ENCODE peak calls at places on chromosomes 7 and 10, in six cellular contexts. S is CD4-positive, CD25-positive, alpha-beta regulatory T cell; K is IMR-90; D is choroid plexus epithelial cell; J is ovary; A is OCI-LY7. T is an unnamed sample.

GRCh38 chr7:112986256-112987031 is 100.2 kb downstream of the GPR85 start:
- DNase-seq in S (no peak), K (peak; percentile 59), D (peak; percentile 60), J (no peak), A (no peak), T (peak; percentile 80)

GRCh38 chr10:31961675-31962074 is 33.0 kb upstream of the ARHGAP12 start:
- DNase-seq in S (peak; percentile 20), K (peak; percentile 64), D (peak; percentile 58), J (no peak), A (no peak), T (peak; percentile 57)

GRCh38 chr10:71314028-71314693 is 4.9 kb upstream of the SLC29A3 start:
- DNase-seq in S (peak; percentile 55), K (peak; percentile 24), D (peak; percentile 55), J (peak; percentile 69), A (peak; percentile 70), T (peak; percentile 47)

GRCh38 chr10:73577788-73578187 is 13.4 kb downstream of the USP54 start:
- DNase-seq in S (no peak), K (peak; percentile 59), D (peak; percentile 53), J (peak; percentile 61), A (no peak), T (peak; percentile 72)

GRCh38 chr10:79275431-79275851 is 71.8 kb upstream of the PPIF start:
- DNase-seq in S (no peak), K (no peak), D (no peak), J (no peak), A (no peak), T (no peak)

GRCh38 chr10:5450605-5451384 is 38.4 kb downstream of the NET1 start:
- DNase-seq in S (no peak), K (no peak), D (no peak), J (no peak), A (no peak), T (no peak)

GRCh38 chr7:46391215-46391614 is 470.1 kb upstream of the IGFBP3 start:
- DNase-seq in S (no peak), K (peak; percentile 2), D (peak; percentile 31), J (no peak), A (no peak), T (peak; percentile 60)

GRCh38 chr7:16465469-16466086 is at the start of gene SOSTDC1:
- DNase-seq in S (no peak), K (no peak), D (peak; percentile 28), J (no peak), A (no peak), T (peak; percentile 8)

GRCh38 chr7:121395494-121395960 is 581 bp downstream of the FAM3C start:
- DNase-seq in S (peak; percentile 51), K (peak; percentile 13), D (peak; percentile 56), J (peak; percentile 25), A (peak; percentile 64), T (peak; percentile 21)

GRCh38 chr10:17882557-17882956 is 69.2 kb upstream of the SLC39A12 start:
- DNase-seq in S (no peak), K (no peak), D (peak; percentile 93), J (no peak), A (no peak), T (peak; percentile 77)

GRCh38 chr7:41931263-41931646 is 228.4 kb upstream of the INHBA start:
- DNase-seq in S (no peak), K (no peak), D (no peak), J (no peak), A (no peak), T (no peak)

GRCh38 chr10:114239117-114239993 is at the start of gene VWA2:
- DNase-seq in S (peak; percentile 17), K (no peak), D (no peak), J (no peak), A (peak; percentile 23), T (no peak)

GRCh38 chr10:114232777-114233176 is 6.3 kb upstream of the VWA2 start:
- DNase-seq in S (no peak), K (no peak), D (no peak), J (no peak), A (no peak), T (no peak)

GRCh38 chr7:1454471-1455065 is 4.7 kb downstream of the MICALL2 start:
- DNase-seq in S (no peak), K (no peak), D (peak; percentile 37), J (no peak), A (no peak), T (no peak)

GRCh38 chr10:33139191-33139646 is 181.2 kb upstream of the ITGB1 start:
- DNase-seq in S (peak; percentile 96), K (no peak), D (no peak), J (no peak), A (peak; percentile 67), T (no peak)

GRCh38 chr10:59323036-59323459 is 39.3 kb downstream of the FAM13C start:
- DNase-seq in S (no peak), K (peak; percentile 16), D (peak; percentile 1), J (no peak), A (no peak), T (no peak)

GRCh38 chr7:55005241-55005836 is 13.5 kb upstream of the EGFR start:
- DNase-seq in S (no peak), K (no peak), D (no peak), J (no peak), A (no peak), T (no peak)

GRCh38 chr10:3872700-3873099 is 87.7 kb upstream of the KLF6 start:
- DNase-seq in S (no peak), K (no peak), D (no peak), J (no peak), A (no peak), T (no peak)

GRCh38 chr7:47970750-47971149 is 8.7 kb downstream of the HUS1 start:
- DNase-seq in S (no peak), K (peak; percentile 27), D (no peak), J (no peak), A (no peak), T (no peak)

DNA sequence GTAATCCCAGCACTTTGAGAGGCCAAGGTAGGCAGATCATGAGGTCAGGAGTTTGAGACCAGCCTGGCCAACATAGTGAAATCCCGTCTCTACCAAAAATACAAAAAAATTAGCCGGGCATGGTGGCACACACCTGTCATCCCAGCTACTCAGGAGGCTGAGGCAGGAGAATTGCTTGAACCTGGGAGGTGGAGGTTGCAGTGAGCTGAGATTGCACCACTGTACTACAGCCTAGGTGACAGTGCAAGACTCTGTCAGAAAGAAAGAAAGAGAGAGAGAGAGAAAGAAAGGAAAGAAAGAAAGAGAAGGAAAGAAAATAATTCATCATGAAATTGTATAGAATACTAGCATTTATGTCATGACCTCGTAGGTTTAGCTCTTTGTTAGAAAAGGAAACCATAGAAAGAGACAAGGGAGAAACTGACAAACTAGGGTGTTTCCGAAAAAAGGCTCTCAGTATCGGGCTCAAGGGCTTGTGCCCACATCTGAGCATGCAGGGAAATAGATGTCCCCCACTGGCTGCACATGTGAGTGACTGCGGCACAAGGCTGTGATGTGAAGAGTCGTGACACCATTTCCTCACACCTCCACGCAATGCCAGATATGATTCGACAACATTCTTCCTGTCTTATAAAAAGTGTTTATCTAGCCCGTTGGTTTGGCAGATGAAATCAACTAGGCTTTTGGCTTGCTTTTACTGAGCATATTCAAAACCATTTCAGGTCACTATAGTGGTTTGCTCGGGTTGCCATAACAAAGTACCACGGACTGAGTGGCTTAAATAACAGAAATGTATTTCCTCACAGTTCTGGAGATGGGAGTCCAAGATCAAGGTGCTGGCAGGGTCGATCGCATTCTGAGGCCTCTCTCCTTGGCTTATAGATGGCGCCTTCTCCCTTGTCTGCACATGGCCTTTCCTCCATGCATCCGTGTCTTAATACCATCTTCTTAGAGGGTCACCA is 2.0 kb downstream of the SRGN start:
- DNase-seq in S (peak; percentile 88), K (peak; percentile 54), D (peak; percentile 82), J (no peak), A (no peak), T (peak; percentile 27)
- H3K4me3 ChIP-seq in S (peak overlapping the region; percentile 100), K (no peak overlapping the region), D (peak overlapping the region; percentile 70), J (no peak overlapping the region), A (no peak overlapping the region), T (no peak overlapping the region)

GRCh38 chr10:89203237-89203636 is 3.9 kb downstream of the CH25H start:
- DNase-seq in S (no peak), K (peak; percentile 72), D (no peak), J (no peak), A (no peak), T (peak; percentile 15)
- H3K4me3 ChIP-seq in S (no peak overlapping the region), K (no peak overlapping the region), D (no peak overlapping the region), J (no peak overlapping the region), A (no peak overlapping the region), T (no peak overlapping the region)

GRCh38 chr10:98321203-98321780 is 53.3 kb upstream of the LOXL4 start:
- DNase-seq in S (no peak), K (no peak), D (no peak), J (no peak), A (no peak), T (no peak)

GRCh38 chr10:98318861-98319260 is 50.9 kb upstream of the LOXL4 start:
- DNase-seq in S (no peak), K (no peak), D (no peak), J (no peak), A (no peak), T (no peak)

GRCh38 chr10:98320476-98321202 is 52.6 kb upstream of the LOXL4 start:
- DNase-seq in S (no peak), K (no peak), D (no peak), J (no peak), A (no peak), T (no peak)

GRCh38 chr10:98326621-98327027 is 58.6 kb upstream of the LOXL4 start:
- DNase-seq in S (no peak), K (no peak), D (no peak), J (no peak), A (no peak), T (no peak)

DNA sequence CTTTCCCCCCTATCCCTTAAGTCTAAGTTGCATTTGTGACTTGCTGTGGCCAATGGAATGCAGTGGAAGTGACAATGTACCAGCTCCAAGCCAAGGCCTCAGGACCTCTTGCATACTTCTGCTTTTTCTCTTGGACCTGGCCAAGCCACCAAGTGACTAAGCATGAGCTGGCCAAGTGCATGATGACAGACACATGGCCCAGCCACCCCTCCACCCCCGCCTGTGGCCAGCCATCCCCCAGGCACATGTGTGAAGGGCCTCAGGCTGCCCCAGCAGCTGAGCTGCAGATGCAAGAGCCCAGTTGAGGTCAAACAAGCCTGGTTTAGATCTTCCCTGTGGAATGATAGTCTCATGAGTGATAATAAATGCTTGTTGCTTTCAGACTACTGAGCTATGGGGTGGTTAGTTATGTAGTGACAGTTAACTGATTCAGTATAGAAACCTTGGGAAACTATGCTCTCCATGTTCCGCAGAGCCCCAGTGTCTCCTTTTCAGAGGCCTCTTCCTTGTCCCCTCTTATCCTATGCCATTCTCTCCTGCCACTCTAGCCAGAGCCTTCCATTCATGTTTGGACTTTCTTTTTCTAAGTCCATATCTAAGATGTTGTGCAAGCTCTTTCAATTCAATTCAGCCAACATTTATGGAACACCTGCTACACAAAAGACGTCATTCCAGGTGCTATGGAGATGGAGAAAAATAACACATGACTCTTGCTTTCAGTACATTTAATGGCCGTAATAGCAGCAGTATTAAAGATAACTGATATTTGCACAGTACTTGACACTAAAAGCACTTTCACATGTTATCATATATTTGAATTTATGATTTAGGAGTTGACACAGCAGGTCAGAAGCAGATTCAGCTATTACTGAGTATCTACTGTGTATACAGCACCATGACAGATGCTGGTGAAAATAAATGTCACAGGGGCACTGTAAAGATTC is 55.5 kb upstream of the LOXL4 start:
- DNase-seq in S (no peak), K (peak; percentile 98), D (peak; percentile 74), J (no peak), A (no peak), T (peak; percentile 98)
- H3K4me3 ChIP-seq in S (no peak overlapping the region), K (no peak overlapping the region), D (no peak overlapping the region), J (no peak overlapping the region), A (no peak overlapping the region), T (no peak overlapping the region)

GRCh38 chr10:101019440-101019703 is 11.6 kb downstream of the PDZD7 start:
- DNase-seq in S (no peak), K (no peak), D (no peak), J (no peak), A (no peak), T (no peak)
- H3K4me3 ChIP-seq in S (no peak overlapping the region), K (no peak overlapping the region), D (no peak overlapping the region), J (no peak overlapping the region), A (no peak overlapping the region), T (no peak overlapping the region)

GRCh38 chr7:100972002-100972347 is 2.6 kb downstream of the MUC12 start:
- DNase-seq in S (no peak), K (no peak), D (no peak), J (no peak), A (no peak), T (no peak)
- H3K4me3 ChIP-seq in S (no peak overlapping the region), K (no peak overlapping the region), D (no peak overlapping the region), J (no peak overlapping the region), A (no peak overlapping the region), T (no peak overlapping the region)

T was measured in fibroblast of mammary gland.